ENCODE peak calls at places on chromosomes 12 and 14, in nine cellular contexts. M, C, V, G, A, H, Z, X and W are unnamed samples.

GRCh38 chr14:99201351-99202073 is 70.5 kb downstream of the BCL11B start:
- DNase-seq in M (peak), C (no peak), V (no peak), G (no peak), A (no peak), H (no peak), Z (no peak), X (no peak), W (no peak)

GRCh38 chr12:15268927-15269552 is 47.8 kb upstream of the RERG start:
- DNase-seq in M (peak), C (peak), V (peak), G (peak), A (peak), H (peak), Z (peak), X (peak), W (peak)

GRCh38 chr12:123085046-123085445 is 65.8 kb downstream of the PITPNM2 start:
- DNase-seq in M (no peak), C (no peak), V (peak), G (no peak), A (no peak), H (no peak), Z (no peak), X (no peak), W (no peak)

GRCh38 chr12:92628476-92628875 is 74.3 kb upstream of the PLEKHG7 start:
- DNase-seq in M (no peak), C (no peak), V (no peak), G (no peak), A (no peak), H (no peak), Z (no peak), X (no peak), W (no peak)

GRCh38 chr12:103391103-103391502 is 104.7 kb downstream of the C12orf42 start:
- DNase-seq in M (no peak), C (peak), V (no peak), G (no peak), A (no peak), H (no peak), Z (no peak), X (no peak), W (no peak)

GRCh38 chr14:61247935-61248334 is 33.2 kb downstream of the TMEM30B start:
- DNase-seq in M (no peak), C (no peak), V (no peak), G (peak), A (no peak), H (no peak), Z (peak), X (no peak), W (no peak)

GRCh38 chr12:65758401-65758800 is 65.9 kb upstream of the HMGA2 start:
- DNase-seq in M (no peak), C (no peak), V (no peak), G (no peak), A (no peak), H (no peak), Z (no peak), X (no peak), W (no peak)

GRCh38 chr12:77734489-77734888 is 96.2 kb upstream of the NAV3 start:
- DNase-seq in M (no peak), C (no peak), V (no peak), G (peak), A (no peak), H (no peak), Z (no peak), X (no peak), W (no peak)

GRCh38 chr12:79685068-79685467 is 5.7 kb downstream of the PAWR start:
- DNase-seq in M (no peak), C (no peak), V (no peak), G (peak), A (no peak), H (no peak), Z (peak), X (no peak), W (no peak)

GRCh38 chr14:101132051-101132541 is 228.6 kb upstream of the RTL1 start:
- DNase-seq in M (no peak), C (no peak), V (no peak), G (no peak), A (no peak), H (no peak), Z (no peak), X (peak), W (no peak)

GRCh38 chr14:29403091-29403490 is 524.6 kb downstream of the PRKD1 start:
- DNase-seq in M (no peak), C (no peak), V (no peak), G (no peak), A (no peak), H (no peak), Z (no peak), X (no peak), W (no peak)

GRCh38 chr12:108289342-108290131 is 49.6 kb downstream of the CMKLR1 start:
- DNase-seq in M (no peak), C (no peak), V (no peak), G (no peak), A (no peak), H (no peak), Z (no peak), X (no peak), W (no peak)

GRCh38 chr12:121811434-121812319 is 7.9 kb downstream of the SETD1B start:
- DNase-seq in M (peak), C (peak), V (peak), G (peak), A (peak), H (no peak), Z (peak), X (peak), W (peak)

GRCh38 chr12:106297681-106298080 is 4.9 kb upstream of the TCP11L2 start:
- DNase-seq in M (peak), C (no peak), V (peak), G (no peak), A (no peak), H (no peak), Z (no peak), X (no peak), W (no peak)

GRCh38 chr14:50364792-50365191 is 31.9 kb downstream of the CDKL1 start:
- DNase-seq in M (no peak), C (no peak), V (no peak), G (no peak), A (peak), H (peak), Z (peak), X (no peak), W (no peak)

GRCh38 chr14:25108959-25109358 is 59.0 kb upstream of the STXBP6 start:
- DNase-seq in M (no peak), C (no peak), V (no peak), G (no peak), A (peak), H (no peak), Z (no peak), X (no peak), W (no peak)

GRCh38 chr14:89004195-89004594 is 179.7 kb downstream of the TTC8 start:
- DNase-seq in M (no peak), C (no peak), V (no peak), G (peak), A (peak), H (no peak), Z (no peak), X (no peak), W (no peak)

GRCh38 chr14:92122351-92122677 is 545 bp downstream of the CPSF2 start:
- DNase-seq in M (peak), C (peak), V (peak), G (peak), A (no peak), H (no peak), Z (peak), X (no peak), W (peak)

GRCh38 chr14:70173569-70173968 is 15.2 kb downstream of the SLC8A3 start:
- DNase-seq in M (no peak), C (no peak), V (no peak), G (no peak), A (no peak), H (no peak), Z (no peak), X (no peak), W (no peak)

GRCh38 chr12:12172106-12172511 is 94.7 kb downstream of the LRP6 start:
- DNase-seq in M (no peak), C (peak), V (no peak), G (peak), A (peak), H (no peak), Z (peak), X (no peak), W (no peak)

GRCh38 chr14:104086661-104087461 is 1.4 kb downstream of the ASPG start:
- DNase-seq in M (peak), C (no peak), V (no peak), G (no peak), A (peak), H (no peak), Z (no peak), X (peak), W (no peak)

GRCh38 chr14:81219821-81220487 is 805 bp downstream of the GTF2A1 start:
- DNase-seq in M (peak), C (peak), V (peak), G (peak), A (peak), H (no peak), Z (peak), X (peak), W (peak)

GRCh38 chr12:104651812-104652211 is 195.1 kb downstream of the CHST11 start:
- DNase-seq in M (no peak), C (no peak), V (no peak), G (no peak), A (no peak), H (no peak), Z (no peak), X (no peak), W (no peak)

GRCh38 chr12:104652910-104653309 is 196.2 kb downstream of the CHST11 start:
- DNase-seq in M (no peak), C (no peak), V (no peak), G (no peak), A (no peak), H (no peak), Z (no peak), X (no peak), W (no peak)

GRCh38 chr12:104655059-104655609 is 198.4 kb downstream of the CHST11 start:
- DNase-seq in M (peak), C (no peak), V (no peak), G (no peak), A (no peak), H (no peak), Z (no peak), X (no peak), W (peak)

GRCh38 chr12:104656383-104656782 is 199.6 kb downstream of the CHST11 start:
- DNase-seq in M (no peak), C (no peak), V (no peak), G (no peak), A (no peak), H (no peak), Z (no peak), X (no peak), W (peak)

GRCh38 chr12:104653730-104654328 is 197.1 kb downstream of the CHST11 start:
- DNase-seq in M (peak), C (no peak), V (peak), G (peak), A (no peak), H (no peak), Z (peak), X (no peak), W (peak)
- TF ChIP-seq EZH2phosphoT487 in M (no peak), C (no peak), V (no peak), G (no peak), A (no peak), H (no peak), Z (no peak), X (no peak), W (no peak)

GRCh38 chr12:24379038-24379437 is 429.6 kb upstream of the SOX5 start:
- DNase-seq in M (no peak), C (no peak), V (no peak), G (no peak), A (no peak), H (no peak), Z (no peak), X (no peak), W (no peak)

GRCh38 chr12:24378548-24379011 is 429.1 kb upstream of the SOX5 start:
- DNase-seq in M (peak), C (no peak), V (no peak), G (no peak), A (peak), H (no peak), Z (no peak), X (no peak), W (peak)

GRCh38 chr12:24381790-24382189 is 432.3 kb upstream of the SOX5 start:
- DNase-seq in M (no peak), C (no peak), V (no peak), G (no peak), A (no peak), H (no peak), Z (no peak), X (no peak), W (no peak)

GRCh38 chr12:24380122-24380521 is 430.7 kb upstream of the SOX5 start:
- DNase-seq in M (peak), C (no peak), V (no peak), G (no peak), A (no peak), H (no peak), Z (no peak), X (no peak), W (peak)

DNA sequence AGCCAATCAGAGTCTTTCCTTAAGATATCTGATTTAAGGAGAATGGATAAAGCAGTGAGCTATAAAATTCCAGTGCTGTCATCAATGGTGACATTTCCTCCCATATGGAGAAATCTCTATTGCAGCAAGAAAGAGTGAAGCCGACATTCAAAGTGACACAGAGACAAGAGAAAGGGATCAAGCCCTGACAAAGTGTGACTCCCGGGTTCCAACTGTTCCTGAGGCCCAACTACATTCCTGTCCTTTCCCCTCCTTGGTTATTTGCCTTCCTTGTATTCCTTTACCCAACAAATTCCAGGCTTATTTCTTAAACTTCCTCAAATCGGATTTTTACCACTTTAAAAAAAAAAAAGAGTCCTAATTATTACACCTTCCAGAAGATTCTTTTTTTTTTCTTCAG is 430.0 kb upstream of the SOX5 start:
- DNase-seq in M (peak), C (no peak), V (no peak), G (no peak), A (no peak), H (no peak), Z (no peak), X (no peak), W (peak)
- H3K27ac ChIP-seq in M (peak), C (no peak), V (no peak), G (no peak), A (no peak), H (no peak), Z (no peak), X (no peak), W (peak)

DNA sequence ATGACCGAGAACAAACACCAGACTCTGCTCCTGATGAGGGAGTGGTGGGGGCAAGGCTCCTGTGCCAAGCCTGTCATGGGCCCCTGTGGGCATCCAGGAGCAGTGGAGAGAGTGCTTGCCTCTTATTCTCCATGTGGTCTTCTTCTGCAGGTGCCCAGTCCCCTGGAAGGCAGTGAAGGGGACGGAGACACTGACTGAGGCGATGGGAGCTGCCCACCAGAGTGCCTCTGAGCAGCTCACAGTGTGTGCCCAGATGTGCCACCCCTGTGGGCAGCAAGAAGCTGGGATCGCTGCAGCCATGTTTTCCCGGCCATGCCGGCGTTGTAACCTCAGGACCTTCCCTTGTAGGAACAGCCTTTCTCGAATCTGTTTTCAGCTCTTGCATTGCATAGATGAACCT is 6.4 kb upstream of the EP400 start:
- DNase-seq in M (no peak), C (no peak), V (no peak), G (no peak), A (no peak), H (no peak), Z (no peak), X (no peak), W (no peak)
- TF ChIP-seq EZH2phosphoT487 in M (no peak), C (no peak), V (no peak), G (no peak), A (no peak), H (no peak), Z (no peak), X (no peak), W (no peak)

GRCh38 chr12:94152292-94153083 is 4.1 kb downstream of the PLXNC1 start:
- DNase-seq in M (no peak), C (no peak), V (no peak), G (no peak), A (peak), H (no peak), Z (peak), X (no peak), W (no peak)

GRCh38 chr12:94162108-94162507 is 13.7 kb downstream of the PLXNC1 start:
- DNase-seq in M (no peak), C (no peak), V (no peak), G (no peak), A (no peak), H (no peak), Z (no peak), X (no peak), W (no peak)

GRCh38 chr12:94163850-94164249 is 15.5 kb downstream of the PLXNC1 start:
- DNase-seq in M (no peak), C (no peak), V (no peak), G (no peak), A (no peak), H (no peak), Z (no peak), X (no peak), W (no peak)

GRCh38 chr12:94157891-94158495 is 9.6 kb downstream of the PLXNC1 start:
- DNase-seq in M (no peak), C (peak), V (peak), G (no peak), A (no peak), H (no peak), Z (no peak), X (no peak), W (no peak)
- H3K27ac ChIP-seq in M (no peak), C (peak), V (no peak), G (no peak), A (no peak), H (no peak), Z (no peak), X (no peak), W (no peak)

DNA sequence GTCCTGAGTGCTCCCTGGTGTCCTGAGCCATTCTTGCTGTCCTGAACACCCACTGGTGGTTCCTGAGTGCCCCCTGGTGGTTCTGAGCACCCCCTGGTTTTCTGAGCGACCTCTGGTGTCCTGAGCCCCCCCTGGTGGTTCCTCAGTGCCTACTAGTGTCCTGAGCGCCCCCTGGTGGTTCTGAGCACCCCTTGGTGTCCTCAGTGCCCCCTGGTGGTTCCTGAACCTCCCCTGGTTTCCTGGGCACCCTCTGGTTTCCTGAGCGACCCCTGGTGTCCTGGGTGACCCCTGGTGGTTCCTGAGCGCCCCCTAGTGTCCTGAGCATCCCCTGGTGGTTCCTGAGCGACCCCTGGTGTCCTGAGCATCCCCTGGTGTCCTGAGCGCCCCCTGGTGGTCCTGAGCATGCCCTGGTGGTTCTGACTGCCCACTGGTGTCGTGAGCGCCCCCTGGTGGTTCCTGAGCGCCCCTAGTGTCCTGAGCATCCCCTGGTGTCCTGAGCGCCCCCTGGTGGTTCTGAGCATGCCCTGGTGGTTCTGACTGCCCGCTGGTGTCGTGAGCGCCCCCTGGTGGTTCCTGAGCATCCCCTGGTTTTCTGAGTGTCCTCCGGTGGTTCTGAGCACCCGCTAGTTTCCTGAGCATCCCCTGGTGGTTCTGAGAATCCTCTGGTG is 473.1 kb downstream of the TMEM121 start:
- DNase-seq in M (peak), C (no peak), V (no peak), G (peak), A (peak), H (peak), Z (no peak), X (no peak), W (peak)
- TF ChIP-seq EZH2phosphoT487 in M (no peak), C (no peak), V (no peak), G (no peak), A (no peak), H (no peak), Z (no peak), X (no peak), W (no peak)

GRCh38 chr12:46461907-46462605 is 89.5 kb upstream of the SLC38A2 start:
- DNase-seq in M (no peak), C (no peak), V (no peak), G (no peak), A (no peak), H (no peak), Z (no peak), X (no peak), W (no peak)
- H3K27ac ChIP-seq in M (no peak), C (no peak), V (no peak), G (no peak), A (peak), H (no peak), Z (no peak), X (peak), W (no peak)

GRCh38 chr12:22631863-22632463 is 7.0 kb downstream of the ETNK1 start:
- DNase-seq in M (peak), C (peak), V (peak), G (peak), A (peak), H (no peak), Z (peak), X (peak), W (no peak)

GRCh38 chr12:22640851-22641250 is 15.9 kb downstream of the ETNK1 start:
- DNase-seq in M (no peak), C (no peak), V (no peak), G (no peak), A (no peak), H (no peak), Z (no peak), X (no peak), W (no peak)

GRCh38 chr12:22634883-22635282 is 9.9 kb downstream of the ETNK1 start:
- DNase-seq in M (no peak), C (no peak), V (no peak), G (no peak), A (no peak), H (no peak), Z (no peak), X (no peak), W (no peak)

GRCh38 chr12:22641353-22642053 is 16.5 kb downstream of the ETNK1 start:
- DNase-seq in M (no peak), C (no peak), V (no peak), G (no peak), A (no peak), H (no peak), Z (no peak), X (no peak), W (no peak)

DNA sequence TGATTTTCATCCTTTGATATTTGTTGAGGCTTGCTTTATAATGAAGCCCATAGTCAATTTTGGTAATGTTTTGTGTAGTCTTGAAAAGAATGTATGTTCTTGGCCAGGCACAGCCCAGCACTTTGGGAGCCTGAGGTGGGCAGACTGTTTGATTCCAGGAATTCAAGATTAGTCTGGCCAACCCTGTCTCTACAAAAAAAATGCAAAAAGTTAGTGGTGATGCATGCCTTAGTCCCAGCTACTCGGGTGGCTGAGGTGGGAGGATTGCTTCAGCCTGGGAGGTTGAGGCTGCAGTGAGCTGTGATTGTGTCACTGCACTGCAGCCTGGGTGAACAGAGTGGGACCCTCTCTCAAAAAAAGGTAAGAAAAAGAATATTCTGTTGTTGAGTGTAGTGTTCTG is 10.8 kb downstream of the ETNK1 start:
- DNase-seq in M (no peak), C (no peak), V (no peak), G (peak), A (no peak), H (no peak), Z (no peak), X (no peak), W (no peak)
- TF ChIP-seq EZH2phosphoT487 in M (no peak), C (no peak), V (no peak), G (no peak), A (no peak), H (no peak), Z (no peak), X (no peak), W (no peak)

DNA sequence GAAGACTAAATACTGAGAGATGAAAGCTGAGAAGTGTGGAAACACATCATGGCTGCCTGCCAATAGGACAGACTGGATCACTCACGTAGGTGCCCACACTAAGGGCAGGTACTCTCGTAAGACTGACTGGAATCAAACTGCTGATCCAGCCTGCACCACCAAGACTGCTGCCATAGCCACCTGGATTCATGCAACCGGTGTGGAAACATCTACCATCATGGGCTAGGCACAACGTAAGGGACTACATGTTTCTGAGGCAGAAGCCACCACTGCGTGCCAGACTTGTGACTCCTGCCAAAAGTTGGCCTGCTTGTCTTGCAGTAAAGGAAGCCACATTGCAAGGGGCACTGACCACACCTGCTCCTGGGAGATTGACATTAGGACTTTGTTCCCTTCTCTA is 3.8 kb downstream of the POMT2 start:
- DNase-seq in M (no peak), C (no peak), V (no peak), G (no peak), A (no peak), H (no peak), Z (peak), X (no peak), W (no peak)
- H3K27ac ChIP-seq in M (peak), C (no peak), V (no peak), G (no peak), A (no peak), H (no peak), Z (no peak), X (no peak), W (no peak)